ENCODE peak calls at places on chromosomes 4 and X, in nine cellular contexts. A is esophagus muscularis mucosa, P is Calu3, L is spleen, F is upper lobe of right lung, X is glutamatergic neuron, H is H9, T is kidney epithelial cell, S is OCI-LY7. B is an unnamed sample.

GRCh38 chrX:119762718-119763117 is 4.3 kb downstream of the SOWAHD start:
- DNase-seq in A (no peak), P (no peak), L (peak; percentile 75), F (no peak), X (no peak), H (no peak), T (no peak), S (no peak), B (no peak)

GRCh38 chrX:18890724-18891560 is 93.0 kb downstream of the PHKA2 start:
- DNase-seq in A (no peak), P (no peak), L (peak; percentile 68), F (no peak), X (peak; percentile 37), H (no peak), T (no peak), S (no peak), B (no peak)

GRCh38 chr4:90030953-90031352 is 96.2 kb upstream of the CCSER1 start:
- DNase-seq in A (no peak), P (peak; percentile 13), L (no peak), F (no peak), X (no peak), H (peak; percentile 35), T (no peak), S (no peak), B (no peak)

GRCh38 chr4:150679767-150680088 is 97.8 kb downstream of the MAB21L2 start:
- DNase-seq in A (no peak), P (no peak), L (no peak), F (no peak), X (no peak), H (no peak), T (no peak), S (no peak), B (no peak)

GRCh38 chrX:84487365-84488353 is 14.6 kb downstream of the HDX start:
- DNase-seq in A (no peak), P (no peak), L (no peak), F (no peak), X (no peak), H (no peak), T (no peak), S (no peak), B (no peak)

GRCh38 chr4:90982787-90983186 is 855.6 kb downstream of the CCSER1 start:
- DNase-seq in A (no peak), P (no peak), L (no peak), F (no peak), X (no peak), H (no peak), T (no peak), S (no peak), B (no peak)

GRCh38 chr4:74715731-74716435 is 78.4 kb downstream of the BTC start:
- DNase-seq in A (no peak), P (no peak), L (no peak), F (no peak), X (no peak), H (no peak), T (peak; percentile 4), S (no peak), B (no peak)

GRCh38 chr4:98645527-98645926 is 12.9 kb downstream of the TSPAN5 start:
- DNase-seq in A (no peak), P (no peak), L (no peak), F (no peak), X (no peak), H (no peak), T (no peak), S (no peak), B (no peak)

GRCh38 chr4:123127218-123127617 is 204.8 kb upstream of the NUDT6 start:
- DNase-seq in A (no peak), P (no peak), L (no peak), F (no peak), X (no peak), H (no peak), T (no peak), S (peak; percentile 9), B (no peak)

GRCh38 chr4:186192068-186192751 is 843 bp downstream of the CYP4V2 start:
- DNase-seq in A (no peak), P (peak; percentile 17), L (no peak), F (no peak), X (peak; percentile 54), H (peak; percentile 59), T (no peak), S (peak; percentile 49), B (peak; percentile 43)

GRCh38 chr4:31045724-31046318 is 325.7 kb downstream of the PCDH7 start:
- DNase-seq in A (no peak), P (peak; percentile 19), L (no peak), F (no peak), X (no peak), H (no peak), T (no peak), S (peak; percentile 31), B (peak; percentile 4)

GRCh38 chrX:102599084-102599949 is at the start of gene ARMCX5:
- DNase-seq in A (no peak), P (peak; percentile 77), L (peak; percentile 84), F (peak; percentile 79), X (peak; percentile 61), H (peak; percentile 68), T (peak; percentile 43), S (peak; percentile 53), B (peak; percentile 56)
- TF ChIP-seq CTCF in A (no peak), P (no peak), L (no peak), F (no peak), X (no peak), H (no peak), T (no peak), S (no peak), B (no peak)

GRCh38 chrX:51148848-51149247 is 183.8 kb upstream of the NUDT10 start:
- DNase-seq in A (no peak), P (no peak), L (no peak), F (no peak), X (no peak), H (peak; percentile 60), T (no peak), S (peak; percentile 13), B (peak; percentile 14)

GRCh38 chrX:51144828-51145442 is 187.7 kb upstream of the NUDT10 start:
- DNase-seq in A (no peak), P (peak; percentile 44), L (no peak), F (no peak), X (peak; percentile 40), H (peak; percentile 51), T (no peak), S (peak; percentile 57), B (peak; percentile 35)
- TF ChIP-seq CTCF in A (peak; percentile 34), P (peak; percentile 18), L (peak; percentile 22), F (peak; percentile 52), X (peak; percentile 69), H (peak; percentile 74), T (peak; percentile 63), S (peak; percentile 79), B (peak; percentile 57)

GRCh38 chr4:52015366-52015765 is 4.8 kb downstream of the LRRC66 start:
- DNase-seq in A (no peak), P (no peak), L (no peak), F (no peak), X (no peak), H (no peak), T (no peak), S (no peak), B (no peak)
- TF ChIP-seq CTCF in A (no peak), P (no peak), L (no peak), F (no peak), X (no peak), H (peak; percentile 57), T (peak; percentile 13), S (peak; percentile 57), B (no peak)

GRCh38 chr4:132605551-132605950 is 543.5 kb upstream of the PCDH10 start:
- DNase-seq in A (no peak), P (no peak), L (no peak), F (no peak), X (no peak), H (no peak), T (no peak), S (no peak), B (no peak)
- TF ChIP-seq CTCF in A (no peak), P (no peak), L (no peak), F (no peak), X (no peak), H (no peak), T (no peak), S (no peak), B (no peak)

GRCh38 chrX:70664726-70665125 is 220.1 kb downstream of the DLG3 start:
- DNase-seq in A (no peak), P (peak; percentile 3), L (no peak), F (no peak), X (no peak), H (no peak), T (peak; percentile 4), S (peak; percentile 11), B (peak; percentile 2)
- TF ChIP-seq CTCF in A (no peak), P (no peak), L (no peak), F (no peak), X (no peak), H (peak; percentile 56), T (peak; percentile 37), S (peak; percentile 62), B (no peak)

GRCh38 chrX:1391707-1392375 is at the start of gene SLC25A6:
- DNase-seq in A (peak; percentile 100), P (peak; percentile 97), L (peak; percentile 100), F (peak; percentile 100), X (peak; percentile 100), H (peak; percentile 98), T (peak; percentile 80), S (peak; percentile 99), B (peak; percentile 99)
- TF ChIP-seq CTCF in A (no peak), P (no peak), L (no peak), F (no peak), X (no peak), H (peak; percentile 28), T (no peak), S (peak; percentile 13), B (no peak)

GRCh38 chr4:142098900-142099299 is 462.5 kb downstream of the IL15 start:
- DNase-seq in A (no peak), P (no peak), L (no peak), F (no peak), X (no peak), H (no peak), T (no peak), S (no peak), B (no peak)
- TF ChIP-seq CTCF in A (no peak), P (no peak), L (no peak), F (no peak), X (no peak), H (no peak), T (no peak), S (no peak), B (no peak)

DNA sequence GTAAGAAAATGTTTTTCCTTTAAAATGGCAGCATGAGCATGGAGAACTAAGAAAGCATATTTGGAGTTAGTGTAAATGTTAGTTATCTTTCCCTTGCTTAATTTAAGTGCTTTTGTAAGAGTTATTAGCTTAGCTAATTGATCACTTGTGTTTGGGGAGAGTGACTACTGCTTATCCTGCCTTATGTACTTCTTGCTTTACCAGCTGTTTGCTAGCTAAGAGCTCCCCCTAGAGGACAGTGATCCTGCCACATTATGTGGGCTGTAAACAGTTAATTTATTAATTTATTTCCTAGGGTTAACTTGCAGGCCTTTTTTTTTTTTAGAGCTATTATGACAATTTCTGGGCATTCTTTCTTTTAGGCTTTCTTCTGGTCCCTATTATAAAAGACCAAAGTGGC is 435.8 kb downstream of the MAGEB5 start:
- DNase-seq in A (no peak), P (no peak), L (no peak), F (no peak), X (no peak), H (no peak), T (no peak), S (peak; percentile 9), B (no peak)
- TF ChIP-seq CTCF in A (no peak), P (no peak), L (no peak), F (no peak), X (no peak), H (peak; percentile 59), T (no peak), S (peak; percentile 70), B (no peak)

B was measured in endothelial cell.